ENCODE peak calls at places on chromosomes 13 and 19, in seven cellular contexts. One of them, this sample, is unnamed.

GRCh38 chr19:1189419-1189818 is 15.4 kb upstream of the SBNO2 start:
- DNase-seq in NCI-H2029 treated with DMSO at 0.1 percent for 48 hours: no peak
- DNase-seq in IMR-90: peak; percentile 35
- DNase-seq in adipocyte: no peak
- DNase-seq in NCI-H1694 treated with DMSO at 0.1 percent for 48 hours: no peak
- DNase-seq in chondrocyte: no peak
- DNase-seq in omental fat pad: no peak
- DNase-seq in this sample: no peak

GRCh38 chr13:61084983-61085382 is 330.7 kb downstream of the PCDH20 start:
- DNase-seq in NCI-H2029 treated with DMSO at 0.1 percent for 48 hours: no peak
- DNase-seq in IMR-90: peak; percentile 27
- DNase-seq in omental fat pad: no peak
- DNase-seq in adipocyte: peak; percentile 54
- DNase-seq in chondrocyte: no peak
- DNase-seq in NCI-H1694 treated with DMSO at 0.1 percent for 48 hours: no peak
- DNase-seq in this sample: no peak

GRCh38 chr13:46721054-46721453 is 75.9 kb downstream of the ESD start:
- DNase-seq in IMR-90: peak; percentile 53
- DNase-seq in adipocyte: peak; percentile 84
- DNase-seq in chondrocyte: no peak
- DNase-seq in NCI-H2029 treated with DMSO at 0.1 percent for 48 hours: no peak
- DNase-seq in omental fat pad: no peak
- DNase-seq in NCI-H1694 treated with DMSO at 0.1 percent for 48 hours: peak; percentile 21
- DNase-seq in this sample: no peak

GRCh38 chr13:112775791-112776279 is 86.0 kb downstream of the ATP11A start:
- DNase-seq in omental fat pad: no peak
- DNase-seq in chondrocyte: no peak
- DNase-seq in NCI-H1694 treated with DMSO at 0.1 percent for 48 hours: peak; percentile 1
- DNase-seq in NCI-H2029 treated with DMSO at 0.1 percent for 48 hours: no peak
- DNase-seq in adipocyte: no peak
- DNase-seq in IMR-90: no peak
- DNase-seq in this sample: no peak

GRCh38 chr19:45136507-45137178 is 24.1 kb downstream of the NKPD1 start:
- DNase-seq in omental fat pad: no peak
- DNase-seq in chondrocyte: no peak
- DNase-seq in NCI-H1694 treated with DMSO at 0.1 percent for 48 hours: no peak
- DNase-seq in NCI-H2029 treated with DMSO at 0.1 percent for 48 hours: no peak
- DNase-seq in IMR-90: no peak
- DNase-seq in adipocyte: no peak
- DNase-seq in this sample: no peak

GRCh38 chr19:35710784-35711723 is 6.7 kb downstream of the ZBTB32 start:
- DNase-seq in omental fat pad: no peak
- DNase-seq in NCI-H1694 treated with DMSO at 0.1 percent for 48 hours: no peak
- DNase-seq in chondrocyte: no peak
- DNase-seq in NCI-H2029 treated with DMSO at 0.1 percent for 48 hours: no peak
- DNase-seq in adipocyte: no peak
- DNase-seq in IMR-90: no peak
- DNase-seq in this sample: no peak

GRCh38 chr13:113151745-113152707 is 6.4 kb upstream of the PROZ start:
- DNase-seq in NCI-H2029 treated with DMSO at 0.1 percent for 48 hours: no peak
- DNase-seq in IMR-90: peak; percentile 74
- DNase-seq in omental fat pad: no peak
- DNase-seq in chondrocyte: no peak
- DNase-seq in NCI-H1694 treated with DMSO at 0.1 percent for 48 hours: no peak
- DNase-seq in adipocyte: peak; percentile 43
- DNase-seq in this sample: no peak

GRCh38 chr13:111167290-111167689 is 52.2 kb downstream of the ARHGEF7 start:
- DNase-seq in NCI-H2029 treated with DMSO at 0.1 percent for 48 hours: no peak
- DNase-seq in NCI-H1694 treated with DMSO at 0.1 percent for 48 hours: no peak
- DNase-seq in chondrocyte: no peak
- DNase-seq in IMR-90: no peak
- DNase-seq in adipocyte: no peak
- DNase-seq in omental fat pad: no peak
- DNase-seq in this sample: no peak

GRCh38 chr13:21071015-21071414 is 9.6 kb upstream of the LATS2 start:
- DNase-seq in adipocyte: no peak
- DNase-seq in IMR-90: no peak
- DNase-seq in NCI-H2029 treated with DMSO at 0.1 percent for 48 hours: no peak
- DNase-seq in chondrocyte: no peak
- DNase-seq in NCI-H1694 treated with DMSO at 0.1 percent for 48 hours: no peak
- DNase-seq in omental fat pad: no peak
- DNase-seq in this sample: no peak

GRCh38 chr13:62512194-62513141 is 1096.8 kb upstream of the PCDH20 start:
- DNase-seq in omental fat pad: no peak
- DNase-seq in chondrocyte: peak; percentile 49
- DNase-seq in IMR-90: peak; percentile 32
- DNase-seq in NCI-H1694 treated with DMSO at 0.1 percent for 48 hours: peak; percentile 0
- DNase-seq in NCI-H2029 treated with DMSO at 0.1 percent for 48 hours: no peak
- DNase-seq in adipocyte: peak; percentile 23
- DNase-seq in this sample: no peak

GRCh38 chr19:28377077-28377476 is 835.9 kb downstream of the UQCRFS1 start:
- DNase-seq in chondrocyte: no peak
- DNase-seq in NCI-H2029 treated with DMSO at 0.1 percent for 48 hours: no peak
- DNase-seq in omental fat pad: no peak
- DNase-seq in adipocyte: peak; percentile 46
- DNase-seq in IMR-90: no peak
- DNase-seq in NCI-H1694 treated with DMSO at 0.1 percent for 48 hours: no peak
- DNase-seq in this sample: no peak

GRCh38 chr19:41529484-41530183 is 46.3 kb upstream of the CEACAM21 start:
- DNase-seq in omental fat pad: no peak
- DNase-seq in NCI-H1694 treated with DMSO at 0.1 percent for 48 hours: no peak
- DNase-seq in IMR-90: no peak
- DNase-seq in adipocyte: no peak
- DNase-seq in chondrocyte: no peak
- DNase-seq in NCI-H2029 treated with DMSO at 0.1 percent for 48 hours: no peak
- DNase-seq in this sample: no peak

GRCh38 chr13:29435125-29435911 is 160.2 kb downstream of the SLC7A1 start:
- DNase-seq in adipocyte: peak; percentile 90
- DNase-seq in NCI-H2029 treated with DMSO at 0.1 percent for 48 hours: peak; percentile 64
- DNase-seq in omental fat pad: no peak
- DNase-seq in IMR-90: peak; percentile 91
- DNase-seq in chondrocyte: no peak
- DNase-seq in NCI-H1694 treated with DMSO at 0.1 percent for 48 hours: no peak
- DNase-seq in this sample: no peak

GRCh38 chr13:49625392-49626137 is 2.7 kb upstream of the ARL11 start:
- DNase-seq in omental fat pad: no peak
- DNase-seq in NCI-H2029 treated with DMSO at 0.1 percent for 48 hours: no peak
- DNase-seq in NCI-H1694 treated with DMSO at 0.1 percent for 48 hours: no peak
- DNase-seq in adipocyte: no peak
- DNase-seq in IMR-90: peak; percentile 6
- DNase-seq in chondrocyte: no peak
- DNase-seq in this sample: no peak

GRCh38 chr13:26953273-26953672 is 192.7 kb upstream of the GPR12 start:
- DNase-seq in adipocyte: no peak
- DNase-seq in NCI-H2029 treated with DMSO at 0.1 percent for 48 hours: no peak
- DNase-seq in omental fat pad: no peak
- DNase-seq in chondrocyte: no peak
- DNase-seq in IMR-90: no peak
- DNase-seq in NCI-H1694 treated with DMSO at 0.1 percent for 48 hours: no peak
- DNase-seq in this sample: no peak

GRCh38 chr19:33063356-33064116 is 1.2 kb downstream of the RHPN2 start:
- DNase-seq in omental fat pad: no peak
- DNase-seq in adipocyte: peak; percentile 36
- DNase-seq in IMR-90: peak; percentile 30
- DNase-seq in chondrocyte: no peak
- DNase-seq in NCI-H1694 treated with DMSO at 0.1 percent for 48 hours: no peak
- DNase-seq in NCI-H2029 treated with DMSO at 0.1 percent for 48 hours: no peak
- DNase-seq in this sample: no peak